ENCODE peak calls at places on chromosome 6, in ten cellular contexts. H is activated naive CD4-positive, alpha-beta T cell treated with Interleukin-2 at 50 U/mL for 16 hours; A is MV-4-11; K is Daoy; Q is GM10248; W is neuronal stem cell; O is activated CD4-positive, alpha-beta T cell treated with anti-CD3 and anti-CD28 coated beads, Interleukin-2, amount 50 U/mL, for 1 hour; C is Caki2; S is NCI-H1694 treated with DMSO at 0.1 percent for 48 hours; M is brain microvascular endothelial cell. P is an unnamed sample.

GRCh38 chr6:138569970-138570715 is 70.8 kb upstream of the NHSL1 start:
- DNase-seq in M (no peak), O (no peak), W (no peak), Q (no peak), K (no peak), C (no peak), H (no peak), A (no peak), S (no peak), P (no peak)

GRCh38 chr6:106199331-106199730 is 113.2 kb downstream of the PRDM1 start:
- DNase-seq in O (no peak), Q (no peak), S (no peak), W (no peak), C (no peak), M (no peak), A (no peak), H (no peak), K (no peak), P (no peak)

GRCh38 chr6:26553264-26553738 is 15.1 kb downstream of the HMGN4 start:
- DNase-seq in O (peak), S (peak), M (peak), Q (peak), K (peak), W (peak), C (peak), H (peak), A (peak), P (no peak)

GRCh38 chr6:130282234-130282995 is 59.7 kb upstream of the SAMD3 start:
- DNase-seq in Q (peak), S (no peak), K (no peak), A (peak), W (no peak), O (no peak), H (no peak), C (no peak), M (peak), P (no peak)

GRCh38 chr6:115898246-115898645 is 162.4 kb downstream of the FRK start:
- DNase-seq in H (no peak), W (no peak), C (no peak), S (no peak), K (no peak), O (no peak), Q (no peak), A (no peak), M (no peak), P (no peak)

GRCh38 chr6:160141001-160141726 is 19.5 kb downstream of the SLC22A1 start:
- DNase-seq in C (peak), A (no peak), H (no peak), O (no peak), K (peak), W (no peak), S (no peak), M (peak), Q (no peak), P (peak)

GRCh38 chr6:154485784-154486183 is 24.7 kb downstream of the CNKSR3 start:
- DNase-seq in O (no peak), S (no peak), A (no peak), K (no peak), W (no peak), M (no peak), H (no peak), C (no peak), Q (no peak), P (no peak)

GRCh38 chr6:140602843-140603242 is 1228.4 kb upstream of the CITED2 start:
- DNase-seq in O (no peak), M (no peak), K (no peak), A (no peak), W (no peak), S (no peak), Q (no peak), C (no peak), H (no peak), P (no peak)

GRCh38 chr6:27866370-27867050 is 45.7 kb downstream of the OR2B2 start:
- DNase-seq in C (peak), W (peak), M (peak), A (peak), H (peak), K (peak), Q (peak), O (peak), S (no peak), P (no peak)

GRCh38 chr6:24981385-24981758 is 45.6 kb upstream of the RIPOR2 start:
- DNase-seq in S (no peak), Q (no peak), H (no peak), K (peak), W (no peak), C (no peak), M (peak), O (no peak), A (no peak), P (no peak)

GRCh38 chr6:160027076-160027475 is 58.2 kb downstream of the IGF2R start:
- DNase-seq in S (no peak), W (no peak), O (no peak), C (no peak), Q (no peak), K (no peak), A (no peak), H (no peak), M (no peak), P (no peak)

GRCh38 chr6:118748311-118749062 is 97.1 kb upstream of the CEP85L start:
- DNase-seq in A (peak), H (no peak), O (no peak), Q (no peak), M (no peak), K (peak), C (no peak), W (no peak), S (peak), P (no peak)

GRCh38 chr6:43253401-43253800 is 10.1 kb downstream of the TTBK1 start:
- DNase-seq in S (no peak), A (no peak), W (no peak), Q (no peak), C (no peak), M (no peak), O (no peak), H (no peak), K (no peak), P (no peak)

GRCh38 chr6:163738725-163739124 is 324.2 kb downstream of the QKI start:
- DNase-seq in S (no peak), Q (no peak), A (peak), K (no peak), O (no peak), M (no peak), C (no peak), W (no peak), H (no peak), P (no peak)

GRCh38 chr6:51257938-51258337 is 439.3 kb downstream of the TFAP2B start:
- DNase-seq in C (no peak), O (no peak), H (no peak), K (no peak), A (no peak), S (no peak), W (no peak), M (no peak), Q (no peak), P (no peak)

GRCh38 chr6:74277749-74278148 is 581.7 kb downstream of the CD109 start:
- DNase-seq in C (no peak), S (no peak), K (no peak), A (no peak), Q (no peak), O (no peak), W (peak), M (peak), H (no peak), P (no peak)

GRCh38 chr6:169371344-169372144 is 117.9 kb upstream of the THBS2 start:
- DNase-seq in A (peak), S (no peak), H (no peak), M (no peak), C (peak), Q (no peak), W (peak), O (no peak), K (peak), P (no peak)

GRCh38 chr6:15073344-15073789 is 172.5 kb upstream of the JARID2 start:
- DNase-seq in S (no peak), W (no peak), H (no peak), O (no peak), K (peak), C (peak), M (peak), A (no peak), Q (no peak), P (no peak)

GRCh38 chr6:144390886-144391285 is 105.8 kb downstream of the UTRN start:
- DNase-seq in W (no peak), C (no peak), S (no peak), A (no peak), K (no peak), O (no peak), M (no peak), H (no peak), Q (no peak), P (no peak)